ENCODE peak calls at places on chromosomes 1 and 21, in nine cellular contexts. One of them, this sample, is unnamed.
A peak's percentile ranks its signal among the peaks of the same experiment; 100 is the strongest.

GRCh38 chr1:4022715-4023114 is 122.6 kb upstream of the C1orf174 start:
- DNase-seq in vagina: no peak
- DNase-seq in breast epithelium: no peak
- DNase-seq in HCT116: no peak
- DNase-seq in spleen: no peak
- DNase-seq in tibial nerve: no peak
- DNase-seq in heart left ventricle: no peak
- DNase-seq in NB4: no peak
- DNase-seq in stomach: no peak
- DNase-seq in this sample: no peak

GRCh38 chr1:157034137-157034800 is 11.3 kb downstream of the ARHGEF11 start:
- DNase-seq in vagina: no peak
- DNase-seq in breast epithelium: no peak
- DNase-seq in HCT116: no peak
- DNase-seq in spleen: no peak
- DNase-seq in tibial nerve: no peak
- DNase-seq in heart left ventricle: no peak
- DNase-seq in NB4: no peak
- DNase-seq in stomach: peak; percentile 39
- DNase-seq in this sample: no peak

GRCh38 chr1:3746784-3747521 is 5.3 kb upstream of the CCDC27 start:
- DNase-seq in vagina: no peak
- DNase-seq in breast epithelium: peak; percentile 78
- DNase-seq in HCT116: no peak
- DNase-seq in spleen: peak; percentile 97
- DNase-seq in tibial nerve: peak; percentile 67
- DNase-seq in heart left ventricle: peak; percentile 89
- DNase-seq in NB4: peak; percentile 81
- DNase-seq in stomach: peak; percentile 93
- DNase-seq in this sample: peak; percentile 86

GRCh38 chr1:100234432-100234831 is 15.2 kb downstream of the DBT start:
- DNase-seq in vagina: no peak
- DNase-seq in breast epithelium: no peak
- DNase-seq in HCT116: no peak
- DNase-seq in spleen: no peak
- DNase-seq in tibial nerve: no peak
- DNase-seq in heart left ventricle: no peak
- DNase-seq in NB4: no peak
- DNase-seq in stomach: no peak
- DNase-seq in this sample: no peak

GRCh38 chr21:44460441-44460755 is 5.1 kb downstream of the LRRC3 start:
- DNase-seq in vagina: no peak
- DNase-seq in breast epithelium: no peak
- DNase-seq in HCT116: no peak
- DNase-seq in spleen: peak; percentile 46
- DNase-seq in tibial nerve: no peak
- DNase-seq in heart left ventricle: no peak
- DNase-seq in NB4: no peak
- DNase-seq in stomach: no peak
- DNase-seq in this sample: no peak

GRCh38 chr1:226891846-226892533 is 21.6 kb downstream of the PSEN2 start:
- DNase-seq in vagina: no peak
- DNase-seq in breast epithelium: no peak
- DNase-seq in HCT116: no peak
- DNase-seq in spleen: peak; percentile 74
- DNase-seq in tibial nerve: no peak
- DNase-seq in heart left ventricle: peak; percentile 52
- DNase-seq in NB4: no peak
- DNase-seq in stomach: no peak
- DNase-seq in this sample: no peak

GRCh38 chr1:185488673-185489311 is 171.7 kb upstream of the IVNS1ABP start:
- DNase-seq in vagina: no peak
- DNase-seq in breast epithelium: no peak
- DNase-seq in HCT116: no peak
- DNase-seq in spleen: peak; percentile 72
- DNase-seq in tibial nerve: no peak
- DNase-seq in heart left ventricle: no peak
- DNase-seq in NB4: no peak
- DNase-seq in stomach: peak; percentile 38
- DNase-seq in this sample: peak; percentile 76

GRCh38 chr1:154799188-154799587 is 70.9 kb downstream of the KCNN3 start:
- DNase-seq in vagina: no peak
- DNase-seq in breast epithelium: no peak
- DNase-seq in HCT116: no peak
- DNase-seq in spleen: no peak
- DNase-seq in tibial nerve: no peak
- DNase-seq in heart left ventricle: no peak
- DNase-seq in NB4: no peak
- DNase-seq in stomach: no peak
- DNase-seq in this sample: no peak

GRCh38 chr21:45833437-45833836 is 148.1 kb upstream of the COL6A1 start:
- DNase-seq in vagina: peak; percentile 84
- DNase-seq in breast epithelium: no peak
- DNase-seq in HCT116: no peak
- DNase-seq in spleen: no peak
- DNase-seq in tibial nerve: no peak
- DNase-seq in heart left ventricle: peak; percentile 25
- DNase-seq in NB4: no peak
- DNase-seq in stomach: no peak
- DNase-seq in this sample: no peak

GRCh38 chr1:159896086-159896930 is 3.7 kb downstream of the CFAP45 start:
- DNase-seq in vagina: no peak
- DNase-seq in breast epithelium: no peak
- DNase-seq in HCT116: no peak
- DNase-seq in spleen: no peak
- DNase-seq in tibial nerve: no peak
- DNase-seq in heart left ventricle: no peak
- DNase-seq in NB4: no peak
- DNase-seq in stomach: no peak
- DNase-seq in this sample: no peak

GRCh38 chr1:242196914-242197313 is 198.0 kb upstream of the MAP1LC3C start:
- DNase-seq in vagina: no peak
- DNase-seq in breast epithelium: no peak
- DNase-seq in HCT116: no peak
- DNase-seq in spleen: no peak
- DNase-seq in tibial nerve: no peak
- DNase-seq in heart left ventricle: no peak
- DNase-seq in NB4: no peak
- DNase-seq in stomach: no peak
- DNase-seq in this sample: no peak

GRCh38 chr1:45569962-45570581 is 13.8 kb upstream of the NASP start:
- DNase-seq in vagina: no peak
- DNase-seq in breast epithelium: peak; percentile 70
- DNase-seq in HCT116: peak; percentile 48
- DNase-seq in spleen: peak; percentile 82
- DNase-seq in tibial nerve: peak; percentile 59
- DNase-seq in heart left ventricle: peak; percentile 61
- DNase-seq in NB4: peak; percentile 81
- DNase-seq in stomach: peak; percentile 79
- DNase-seq in this sample: peak; percentile 70

GRCh38 chr1:40712997-40713396 is 21.5 kb downstream of the NFYC start:
- DNase-seq in vagina: no peak
- DNase-seq in breast epithelium: no peak
- DNase-seq in HCT116: no peak
- DNase-seq in spleen: no peak
- DNase-seq in tibial nerve: no peak
- DNase-seq in heart left ventricle: peak; percentile 47
- DNase-seq in NB4: peak; percentile 86
- DNase-seq in stomach: no peak
- DNase-seq in this sample: peak; percentile 23

GRCh38 chr1:225844236-225845061 is 34.5 kb downstream of the EPHX1 start:
- DNase-seq in vagina: no peak
- DNase-seq in breast epithelium: no peak
- DNase-seq in HCT116: no peak
- DNase-seq in spleen: peak; percentile 64
- DNase-seq in tibial nerve: no peak
- DNase-seq in heart left ventricle: no peak
- DNase-seq in NB4: no peak
- DNase-seq in stomach: no peak
- DNase-seq in this sample: no peak

GRCh38 chr1:170640581-170640980 is 23.4 kb upstream of the PRRX1 start:
- DNase-seq in vagina: no peak
- DNase-seq in breast epithelium: no peak
- DNase-seq in HCT116: no peak
- DNase-seq in spleen: no peak
- DNase-seq in tibial nerve: no peak
- DNase-seq in heart left ventricle: no peak
- DNase-seq in NB4: no peak
- DNase-seq in stomach: no peak
- DNase-seq in this sample: no peak

GRCh38 chr1:228163004-228163753 is 2.4 kb upstream of the IBA57 start:
- DNase-seq in vagina: no peak
- DNase-seq in breast epithelium: peak; percentile 66
- DNase-seq in HCT116: no peak
- DNase-seq in spleen: peak; percentile 87
- DNase-seq in tibial nerve: no peak
- DNase-seq in heart left ventricle: peak; percentile 75
- DNase-seq in NB4: no peak
- DNase-seq in stomach: peak; percentile 43
- DNase-seq in this sample: peak; percentile 56

GRCh38 chr1:201142011-201142853 is 12.0 kb downstream of the TMEM9 start:
- DNase-seq in vagina: no peak
- DNase-seq in breast epithelium: no peak
- DNase-seq in HCT116: no peak
- DNase-seq in spleen: no peak
- DNase-seq in tibial nerve: no peak
- DNase-seq in heart left ventricle: no peak
- DNase-seq in NB4: no peak
- DNase-seq in stomach: no peak
- DNase-seq in this sample: no peak

GRCh38 chr1:169133801-169134558 is 27.5 kb downstream of the ATP1B1 start:
- DNase-seq in vagina: no peak
- DNase-seq in breast epithelium: no peak
- DNase-seq in HCT116: no peak
- DNase-seq in spleen: no peak
- DNase-seq in tibial nerve: no peak
- DNase-seq in heart left ventricle: no peak
- DNase-seq in NB4: peak; percentile 15
- DNase-seq in stomach: no peak
- DNase-seq in this sample: no peak

GRCh38 chr1:117895482-117896114 is 33.8 kb downstream of the GDAP2 start:
- DNase-seq in vagina: no peak
- DNase-seq in breast epithelium: peak; percentile 18
- DNase-seq in HCT116: peak; percentile 54
- DNase-seq in spleen: no peak
- DNase-seq in tibial nerve: peak; percentile 27
- DNase-seq in heart left ventricle: peak; percentile 44
- DNase-seq in NB4: peak; percentile 72
- DNase-seq in stomach: peak; percentile 68
- DNase-seq in this sample: peak; percentile 69

GRCh38 chr21:33325222-33326067 is 675 bp downstream of the IFNAR1 start:
- DNase-seq in vagina: no peak
- DNase-seq in breast epithelium: peak; percentile 55
- DNase-seq in HCT116: no peak
- DNase-seq in spleen: peak; percentile 92
- DNase-seq in tibial nerve: peak; percentile 54
- DNase-seq in heart left ventricle: peak; percentile 84
- DNase-seq in NB4: peak; percentile 76
- DNase-seq in stomach: peak; percentile 81
- DNase-seq in this sample: peak; percentile 60
- TF ChIP-seq CTCF in vagina: no peak
- TF ChIP-seq CTCF in breast epithelium: no peak
- TF ChIP-seq CTCF in HCT116: no peak
- TF ChIP-seq CTCF in spleen: no peak
- TF ChIP-seq CTCF in tibial nerve: no peak
- TF ChIP-seq CTCF in heart left ventricle: no peak
- TF ChIP-seq CTCF in NB4: no peak
- TF ChIP-seq CTCF in stomach: no peak
- TF ChIP-seq CTCF in this sample: no peak

GRCh38 chr1:235324296-235324695 is 3.7 kb downstream of the ARID4B start:
- DNase-seq in vagina: no peak
- DNase-seq in breast epithelium: no peak
- DNase-seq in HCT116: no peak
- DNase-seq in spleen: no peak
- DNase-seq in tibial nerve: no peak
- DNase-seq in heart left ventricle: no peak
- DNase-seq in NB4: no peak
- DNase-seq in stomach: no peak
- DNase-seq in this sample: no peak
- TF ChIP-seq POLR2A in vagina: no peak
- TF ChIP-seq POLR2A in breast epithelium: no peak
- TF ChIP-seq POLR2A in HCT116: no peak
- TF ChIP-seq POLR2A in spleen: no peak
- TF ChIP-seq POLR2A in tibial nerve: no peak
- TF ChIP-seq POLR2A in heart left ventricle: no peak
- TF ChIP-seq POLR2A in NB4: no peak
- TF ChIP-seq POLR2A in stomach: no peak
- TF ChIP-seq POLR2A in this sample: no peak

GRCh38 chr1:223714849-223715709 is 2.7 kb downstream of the CAPN2 start:
- DNase-seq in vagina: no peak
- DNase-seq in breast epithelium: no peak
- DNase-seq in HCT116: peak; percentile 66
- DNase-seq in spleen: no peak
- DNase-seq in tibial nerve: no peak
- DNase-seq in heart left ventricle: no peak
- DNase-seq in NB4: peak; percentile 80
- DNase-seq in stomach: no peak
- DNase-seq in this sample: peak; percentile 82
- TF ChIP-seq CTCF in vagina: no peak
- TF ChIP-seq CTCF in breast epithelium: no peak
- TF ChIP-seq CTCF in HCT116: no peak
- TF ChIP-seq CTCF in spleen: no peak
- TF ChIP-seq CTCF in tibial nerve: no peak
- TF ChIP-seq CTCF in heart left ventricle: no peak
- TF ChIP-seq CTCF in NB4: no peak
- TF ChIP-seq CTCF in stomach: no peak
- TF ChIP-seq CTCF in this sample: no peak

GRCh38 chr1:119713538-119714456 is 2.1 kb downstream of the PHGDH start:
- DNase-seq in vagina: peak; percentile 67
- DNase-seq in breast epithelium: no peak
- DNase-seq in HCT116: no peak
- DNase-seq in spleen: no peak
- DNase-seq in tibial nerve: no peak
- DNase-seq in heart left ventricle: no peak
- DNase-seq in NB4: peak; percentile 47
- DNase-seq in stomach: no peak
- DNase-seq in this sample: no peak

GRCh38 chr1:119714583-119714982 is 2.8 kb downstream of the PHGDH start:
- DNase-seq in vagina: peak; percentile 25
- DNase-seq in breast epithelium: no peak
- DNase-seq in HCT116: no peak
- DNase-seq in spleen: no peak
- DNase-seq in tibial nerve: no peak
- DNase-seq in heart left ventricle: no peak
- DNase-seq in NB4: peak; percentile 49
- DNase-seq in stomach: no peak
- DNase-seq in this sample: no peak

GRCh38 chr1:119713039-119713537 is 1.4 kb downstream of the PHGDH start:
- DNase-seq in vagina: peak; percentile 25
- DNase-seq in breast epithelium: no peak
- DNase-seq in HCT116: no peak
- DNase-seq in spleen: no peak
- DNase-seq in tibial nerve: no peak
- DNase-seq in heart left ventricle: no peak
- DNase-seq in NB4: peak; percentile 55
- DNase-seq in stomach: no peak
- DNase-seq in this sample: no peak

GRCh38 chr1:119718409-119718808 is 6.7 kb downstream of the PHGDH start:
- DNase-seq in vagina: no peak
- DNase-seq in breast epithelium: no peak
- DNase-seq in HCT116: no peak
- DNase-seq in spleen: no peak
- DNase-seq in tibial nerve: no peak
- DNase-seq in heart left ventricle: no peak
- DNase-seq in NB4: no peak
- DNase-seq in stomach: no peak
- DNase-seq in this sample: no peak

GRCh38 chr1:119715542-119715941 is 3.8 kb downstream of the PHGDH start:
- DNase-seq in vagina: peak; percentile 79
- DNase-seq in breast epithelium: no peak
- DNase-seq in HCT116: no peak
- DNase-seq in spleen: no peak
- DNase-seq in tibial nerve: no peak
- DNase-seq in heart left ventricle: no peak
- DNase-seq in NB4: peak; percentile 28
- DNase-seq in stomach: no peak
- DNase-seq in this sample: no peak
- TF ChIP-seq POLR2A in vagina: no peak
- TF ChIP-seq POLR2A in breast epithelium: no peak
- TF ChIP-seq POLR2A in HCT116: no peak
- TF ChIP-seq POLR2A in spleen: no peak
- TF ChIP-seq POLR2A in tibial nerve: no peak
- TF ChIP-seq POLR2A in heart left ventricle: no peak
- TF ChIP-seq POLR2A in NB4: no peak
- TF ChIP-seq POLR2A in stomach: no peak
- TF ChIP-seq POLR2A in this sample: no peak